ENCODE peak calls at places on chromosomes 6 and 20, in seven cellular contexts. R is NCI-H460, G is HEK293T, H is heart left ventricle, L is A172, A is NCI-H1417, Z is body of pancreas. O is an unnamed sample.

GRCh38 chr6:150167479-150167873 is 24.6 kb downstream of the PPP1R14C start:
- DNase-seq in R (no peak), G (no peak), H (no peak), L (no peak), A (no peak), Z (no peak), O (no peak)

GRCh38 chr6:168968228-168968627 is 285.4 kb downstream of the THBS2 start:
- DNase-seq in R (no peak), G (peak; percentile 46), H (no peak), L (peak; percentile 39), A (peak; percentile 61), Z (peak; percentile 22), O (peak; percentile 49)

GRCh38 chr6:136783495-136784270 is 8.6 kb downstream of the MAP3K5 start:
- DNase-seq in R (no peak), G (no peak), H (no peak), L (no peak), A (no peak), Z (peak; percentile 27), O (no peak)

GRCh38 chr6:164106345-164106769 is 691.8 kb downstream of the QKI start:
- DNase-seq in R (no peak), G (peak; percentile 56), H (no peak), L (peak; percentile 17), A (no peak), Z (no peak), O (peak; percentile 75)

GRCh38 chr6:24796616-24797290 is 2.0 kb downstream of the ARMH2 start:
- DNase-seq in R (no peak), G (no peak), H (no peak), L (no peak), A (no peak), Z (no peak), O (no peak)

GRCh38 chr20:8602389-8603116 is 466.3 kb upstream of the PLCB4 start:
- DNase-seq in R (no peak), G (no peak), H (no peak), L (no peak), A (no peak), Z (no peak), O (no peak)

GRCh38 chr20:63124782-63125580 is 91.0 kb downstream of the YTHDF1 start:
- DNase-seq in R (no peak), G (no peak), H (peak; percentile 41), L (no peak), A (no peak), Z (no peak), O (no peak)

GRCh38 chr20:59412896-59413295 is 112.5 kb downstream of the EDN3 start:
- DNase-seq in R (no peak), G (no peak), H (no peak), L (no peak), A (no peak), Z (no peak), O (no peak)

GRCh38 chr20:13262701-13263335 is 41.7 kb downstream of the ISM1 start:
- DNase-seq in R (no peak), G (no peak), H (no peak), L (peak; percentile 7), A (no peak), Z (no peak), O (no peak)

GRCh38 chr6:157533397-157533814 is 152.4 kb downstream of the ZDHHC14 start:
- DNase-seq in R (no peak), G (no peak), H (no peak), L (no peak), A (no peak), Z (no peak), O (no peak)

GRCh38 chr6:12483712-12484111 is 193.6 kb downstream of the EDN1 start:
- DNase-seq in R (peak; percentile 67), G (no peak), H (no peak), L (peak; percentile 99), A (no peak), Z (peak; percentile 10), O (no peak)

GRCh38 chr20:11373391-11373790 is 544.3 kb upstream of the BTBD3 start:
- DNase-seq in R (no peak), G (no peak), H (no peak), L (no peak), A (peak; percentile 54), Z (no peak), O (no peak)

GRCh38 chr20:4122931-4123330 is 107.6 kb upstream of the RNF24 start:
- DNase-seq in R (no peak), G (no peak), H (no peak), L (no peak), A (no peak), Z (no peak), O (no peak)

GRCh38 chr6:157853902-157854481 is 30.9 kb downstream of the SNX9 start:
- DNase-seq in R (no peak), G (no peak), H (no peak), L (no peak), A (no peak), Z (no peak), O (no peak)

GRCh38 chr6:104623052-104623690 is 236.5 kb downstream of the HACE1 start:
- DNase-seq in R (no peak), G (peak; percentile 39), H (no peak), L (peak; percentile 19), A (no peak), Z (peak; percentile 9), O (no peak)

GRCh38 chr6:152271681-152272464 is 365.3 kb downstream of the SYNE1 start:
- DNase-seq in R (no peak), G (no peak), H (no peak), L (peak; percentile 61), A (no peak), Z (no peak), O (no peak)

GRCh38 chr6:48664850-48665249 is 553.9 kb upstream of the PTCHD4 start:
- DNase-seq in R (no peak), G (no peak), H (no peak), L (peak; percentile 27), A (no peak), Z (no peak), O (no peak)

GRCh38 chr6:9131616-9132015 is 696.3 kb upstream of the SLC35B3 start:
- DNase-seq in R (peak; percentile 82), G (peak; percentile 11), H (no peak), L (no peak), A (peak; percentile 34), Z (peak; percentile 72), O (no peak)

GRCh38 chr6:1667012-1667804 is 57.5 kb downstream of the FOXC1 start:
- DNase-seq in R (no peak), G (peak; percentile 76), H (no peak), L (no peak), A (no peak), Z (no peak), O (no peak)

GRCh38 chr20:63345328-63346100 is 15.6 kb downstream of the CHRNA4 start:
- DNase-seq in R (no peak), G (no peak), H (peak; percentile 86), L (no peak), A (no peak), Z (peak; percentile 23), O (no peak)

GRCh38 chr6:40999498-41000070 is 39.4 kb downstream of the UNC5CL start:
- DNase-seq in R (no peak), G (peak; percentile 66), H (no peak), L (peak; percentile 52), A (no peak), Z (peak; percentile 83), O (peak; percentile 34)